ENCODE peak calls at places on chromosome 10, in six cellular contexts. Y is AG04450, Z is AG04449, N is GM23338, Q is K562, D is B cell. X is an unnamed sample.

GRCh38 chr10:131514454-131514853 is 202.9 kb upstream of the TCERG1L start:
- DNase-seq in Y (no peak), Z (no peak), N (no peak), Q (peak; percentile 13), D (no peak), X (no peak)

GRCh38 chr10:120580651-120581259 is 123.7 kb downstream of the PLPP4 start:
- DNase-seq in Y (no peak), Z (no peak), N (no peak), Q (no peak), D (no peak), X (no peak)

GRCh38 chr10:3832022-3832786 is 47.2 kb upstream of the KLF6 start:
- DNase-seq in Y (no peak), Z (no peak), N (no peak), Q (no peak), D (no peak), X (no peak)

GRCh38 chr10:125843603-125844329 is 20.4 kb downstream of the BCCIP start:
- DNase-seq in Y (no peak), Z (no peak), N (no peak), Q (no peak), D (no peak), X (no peak)

GRCh38 chr10:119502214-119502613 is 40.3 kb downstream of the RGS10 start:
- DNase-seq in Y (no peak), Z (no peak), N (no peak), Q (no peak), D (peak; percentile 31), X (no peak)

GRCh38 chr10:101856626-101857025 is 13.0 kb upstream of the KCNIP2 start:
- DNase-seq in Y (no peak), Z (no peak), N (no peak), Q (no peak), D (no peak), X (no peak)

GRCh38 chr10:23344251-23344841 is at the start of gene C10orf67:
- DNase-seq in Y (no peak), Z (no peak), N (peak; percentile 80), Q (no peak), D (peak; percentile 40), X (no peak)

GRCh38 chr10:91621483-91622113 is 11.3 kb downstream of the PPP1R3C start:
- DNase-seq in Y (no peak), Z (no peak), N (no peak), Q (no peak), D (no peak), X (no peak)

GRCh38 chr10:128063736-128064614 is 62.2 kb downstream of the MKI67 start:
- DNase-seq in Y (no peak), Z (no peak), N (peak; percentile 30), Q (no peak), D (peak; percentile 55), X (no peak)

GRCh38 chr10:62237506-62237905 is 31.1 kb downstream of the RTKN2 start:
- DNase-seq in Y (no peak), Z (no peak), N (no peak), Q (no peak), D (no peak), X (no peak)

GRCh38 chr10:62234284-62234605 is 34.4 kb downstream of the RTKN2 start:
- DNase-seq in Y (no peak), Z (no peak), N (no peak), Q (no peak), D (no peak), X (no peak)

GRCh38 chr10:62239994-62240393 is 28.6 kb downstream of the RTKN2 start:
- DNase-seq in Y (no peak), Z (no peak), N (no peak), Q (no peak), D (no peak), X (no peak)

GRCh38 chr10:62243647-62243997 is 25.0 kb downstream of the RTKN2 start:
- DNase-seq in Y (no peak), Z (no peak), N (no peak), Q (no peak), D (peak; percentile 25), X (no peak)

DNA sequence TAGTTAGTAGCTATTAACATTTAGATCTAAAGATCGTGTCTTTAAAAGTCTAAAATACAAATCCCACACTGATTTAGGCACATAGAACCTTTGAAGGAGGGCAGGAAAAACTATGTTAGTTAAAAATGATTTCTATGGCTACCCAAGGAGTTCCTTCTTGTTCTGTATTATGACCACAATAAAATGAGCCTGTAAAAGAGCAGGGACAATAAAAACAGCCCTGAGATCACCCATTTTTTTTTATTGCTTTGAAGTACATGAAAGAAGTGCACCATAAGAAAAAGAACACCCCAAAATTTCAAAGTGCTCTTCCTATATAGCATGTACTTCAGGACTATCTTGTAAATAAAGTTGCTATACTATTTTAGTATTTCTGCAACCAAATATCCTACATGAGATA is 29.8 kb downstream of the RTKN2 start:
- DNase-seq in Y (no peak), Z (no peak), N (no peak), Q (no peak), D (no peak), X (no peak)
- TF ChIP-seq CTCF in Y (no peak), Z (no peak), N (no peak), Q (no peak), D (no peak), X (no peak)

DNA sequence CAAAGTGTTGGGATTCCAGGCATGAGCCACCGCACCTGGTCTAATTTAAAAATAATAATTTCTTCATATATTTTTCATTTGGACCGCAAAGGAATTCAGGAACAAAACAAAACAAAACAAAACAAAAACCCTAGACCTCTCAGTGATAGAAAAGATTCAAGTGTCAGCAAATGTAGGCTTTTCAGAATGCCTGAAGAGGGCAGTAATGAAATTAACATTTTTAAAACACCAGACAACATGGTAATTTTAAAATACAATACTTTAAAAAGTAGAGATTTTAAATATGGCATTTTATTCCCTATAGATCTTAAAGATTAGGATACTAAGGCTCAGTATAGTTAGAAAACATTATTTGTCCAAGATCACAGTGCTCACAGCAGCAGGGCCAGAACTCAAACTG is 36.6 kb downstream of the DNMBP start:
- DNase-seq in Y (no peak), Z (no peak), N (no peak), Q (no peak), D (no peak), X (no peak)
- TF ChIP-seq CTCF in Y (peak; percentile 53), Z (peak; percentile 24), N (no peak), Q (no peak), D (peak; percentile 35), X (no peak)

GRCh38 chr10:113820507-113820906 is 33.4 kb downstream of the DCLRE1A start:
- DNase-seq in Y (no peak), Z (no peak), N (peak; percentile 51), Q (peak; percentile 15), D (no peak), X (no peak)
- TF ChIP-seq CTCF in Y (no peak), Z (no peak), N (peak; percentile 61), Q (peak; percentile 47), D (no peak), X (no peak)

GRCh38 chr10:11742009-11742778 is at the start of gene ECHDC3:
- DNase-seq in Y (no peak), Z (no peak), N (peak; percentile 85), Q (peak; percentile 96), D (peak; percentile 77), X (no peak)

GRCh38 chr10:11743461-11744338 is 1.5 kb downstream of the ECHDC3 start:
- DNase-seq in Y (no peak), Z (no peak), N (no peak), Q (no peak), D (no peak), X (no peak)

GRCh38 chr10:11740907-11741306 is 1.3 kb upstream of the ECHDC3 start:
- DNase-seq in Y (no peak), Z (no peak), N (no peak), Q (no peak), D (no peak), X (no peak)

GRCh38 chr10:11742779-11743298 is 657 bp downstream of the ECHDC3 start:
- DNase-seq in Y (no peak), Z (no peak), N (peak; percentile 43), Q (no peak), D (no peak), X (no peak)

DNA sequence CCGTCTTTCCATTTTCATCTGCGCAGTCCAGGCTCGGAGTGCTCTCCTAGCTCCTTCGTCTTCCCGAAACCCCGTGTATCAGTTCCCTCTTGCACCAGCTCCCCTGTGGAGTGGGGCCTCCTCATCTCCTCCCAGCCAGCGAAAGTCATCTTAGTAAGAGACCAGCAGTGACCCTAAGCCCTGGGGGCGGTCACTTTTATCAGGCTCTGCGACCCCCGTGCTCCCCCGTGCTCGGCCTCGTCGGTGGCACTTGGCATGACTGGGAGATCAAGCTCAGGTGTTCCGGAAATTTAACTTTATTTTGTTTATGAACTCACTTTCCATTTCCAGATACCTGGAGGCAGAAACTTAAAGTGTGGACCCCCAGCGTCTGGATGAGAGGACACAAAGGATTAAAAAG is 574 bp upstream of the ECHDC3 start:
- DNase-seq in Y (no peak), Z (no peak), N (no peak), Q (no peak), D (no peak), X (no peak)
- TF ChIP-seq CTCF in Y (no peak), Z (no peak), N (no peak), Q (no peak), D (no peak), X (no peak)

GRCh38 chr10:11886138-11886474 is 63.0 kb downstream of the PROSER2 start:
- DNase-seq in Y (no peak), Z (no peak), N (no peak), Q (no peak), D (no peak), X (no peak)

GRCh38 chr10:11885437-11886137 is 62.4 kb downstream of the PROSER2 start:
- DNase-seq in Y (no peak), Z (no peak), N (no peak), Q (no peak), D (no peak), X (no peak)

GRCh38 chr10:11887381-11888227 is 64.4 kb downstream of the PROSER2 start:
- DNase-seq in Y (no peak), Z (no peak), N (no peak), Q (no peak), D (no peak), X (no peak)

GRCh38 chr10:11884706-11885423 is 61.7 kb downstream of the PROSER2 start:
- DNase-seq in Y (no peak), Z (no peak), N (no peak), Q (no peak), D (no peak), X (no peak)

GRCh38 chr10:11886851-11887250 is 63.7 kb downstream of the PROSER2 start:
- DNase-seq in Y (no peak), Z (no peak), N (no peak), Q (no peak), D (peak; percentile 19), X (no peak)
- TF ChIP-seq CTCF in Y (no peak), Z (no peak), N (no peak), Q (no peak), D (no peak), X (no peak)